ENCODE peak calls at places on chromosomes 13 and 19, in seven cellular contexts. R is astrocyte, W is transverse colon, S is tibial nerve, O is mammary epithelial cell, M is heart left ventricle, B is upper lobe of left lung. F is an unnamed sample.
A peak's percentile ranks its signal among the peaks of the same experiment; 100 is the strongest.

GRCh38 chr13:97512732-97513131 is 78.8 kb downstream of the RAP2A start:
- DNase-seq in B (no peak), M (no peak), S (no peak), R (no peak), W (no peak), O (no peak), F (no peak)

GRCh38 chr19:10111405-10111811 is at the start of gene P2RY11:
- DNase-seq in O (no peak), W (peak; percentile 49), M (no peak), S (no peak), R (no peak), B (no peak), F (no peak)

GRCh38 chr13:33250594-33250993 is 35.0 kb downstream of the STARD13 start:
- DNase-seq in R (no peak), B (no peak), O (no peak), M (no peak), S (no peak), W (no peak), F (no peak)

GRCh38 chr13:113061271-113061625 is 44.3 kb upstream of the F7 start:
- DNase-seq in W (no peak), B (no peak), M (no peak), S (no peak), O (no peak), R (no peak), F (no peak)

GRCh38 chr19:18475762-18476331 is 37.9 kb upstream of the ISYNA1 start:
- DNase-seq in O (no peak), M (no peak), S (no peak), B (no peak), W (no peak), R (no peak), F (no peak)

GRCh38 chr13:41916173-41916954 is 44.5 kb downstream of the VWA8 start:
- DNase-seq in B (no peak), S (no peak), M (no peak), R (peak; percentile 90), W (no peak), O (peak; percentile 82), F (no peak)

GRCh38 chr13:110398564-110399507 is 91.8 kb downstream of the COL4A2 start:
- DNase-seq in S (no peak), R (peak; percentile 93), W (no peak), M (no peak), B (no peak), O (no peak), F (no peak)

GRCh38 chr13:75705395-75705794 is 69.3 kb downstream of the LMO7 start:
- DNase-seq in W (no peak), B (no peak), M (no peak), S (no peak), R (peak; percentile 93), O (peak; percentile 92), F (no peak)

GRCh38 chr13:113216165-113217056 is 7.0 kb downstream of the CUL4A start:
- DNase-seq in W (peak; percentile 26), R (peak; percentile 78), O (peak; percentile 72), S (no peak), B (peak; percentile 89), M (peak; percentile 47), F (no peak)

GRCh38 chr19:49210108-49210900 is 52.7 kb downstream of the TRPM4 start:
- DNase-seq in O (no peak), M (no peak), W (peak; percentile 42), B (no peak), S (peak; percentile 23), R (no peak), F (no peak)

GRCh38 chr13:110946171-110946570 is 31.3 kb upstream of the ANKRD10 start:
- DNase-seq in W (no peak), M (no peak), O (no peak), B (no peak), S (no peak), R (no peak), F (no peak)

GRCh38 chr13:72535076-72535475 is 192.4 kb downstream of the MZT1 start:
- DNase-seq in M (no peak), B (no peak), S (no peak), O (no peak), W (no peak), R (no peak), F (no peak)

GRCh38 chr19:1465191-1466016 is 13.6 kb downstream of the C19orf25 start:
- DNase-seq in O (peak; percentile 52), S (no peak), B (peak; percentile 39), W (peak; percentile 45), M (no peak), R (no peak), F (no peak)
- H3K27me3 ChIP-seq in O (peaks cover 25% of the 10 kb centered on the region), S (no peaks in the 10 kb centered on the region), B (peaks cover 34% of the 10 kb centered on the region), W (peaks cover 59% of the 10 kb centered on the region), M (peaks cover 29% of the 10 kb centered on the region), R (no peaks in the 10 kb centered on the region), F (peaks cover 45% of the 10 kb centered on the region)

DNA sequence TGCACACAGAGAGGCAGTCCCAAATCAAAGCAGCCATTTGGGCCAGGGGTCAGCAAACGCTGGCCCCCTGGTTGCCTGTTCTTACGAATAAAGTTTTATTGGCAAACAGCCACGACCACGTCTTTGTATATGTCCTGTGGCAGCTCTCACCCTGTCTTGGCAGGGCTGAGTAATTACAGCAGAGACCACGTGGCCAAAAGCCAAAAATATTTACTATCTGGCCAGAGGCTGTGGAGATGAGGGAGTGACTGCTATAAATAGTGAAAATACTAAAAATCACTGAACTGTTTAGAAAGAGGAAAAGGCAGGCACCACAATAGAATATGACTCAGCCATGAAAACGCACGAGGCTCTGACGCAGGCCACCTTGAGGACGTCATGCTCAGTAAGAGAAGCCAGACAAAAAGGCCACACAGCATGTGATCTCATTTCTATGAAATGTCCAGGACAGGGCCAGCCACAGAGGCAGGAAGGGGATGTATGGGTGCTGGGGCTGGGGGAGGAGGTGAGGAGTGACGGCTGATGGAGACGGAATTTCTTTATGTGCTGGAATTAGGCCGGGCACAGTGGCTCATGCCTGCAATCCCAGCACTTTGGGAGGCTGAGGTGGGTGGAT is 29.4 kb downstream of the SMIM24 start:
- DNase-seq in R (peak; percentile 100), W (peak; percentile 61), O (peak; percentile 97), M (peak; percentile 77), B (peak; percentile 77), S (peak; percentile 52), F (peak; percentile 81)
- H3K27ac ChIP-seq in R (peak overlapping the region; percentile 93), W (peak overlapping the region; percentile 70), O (peak overlapping the region; percentile 58), M (peak overlapping the region; percentile 86), B (peak overlapping the region; percentile 75), S (peak overlapping the region; percentile 83), F (peak overlapping the region; percentile 58)

GRCh38 chr19:28446511-28446910 is 766.4 kb downstream of the UQCRFS1 start:
- DNase-seq in S (no peak), W (no peak), R (no peak), O (no peak), B (no peak), M (no peak), F (no peak)
- H3K4me3 ChIP-seq in S (no peak overlapping the region), W (no peak overlapping the region), R (no peak overlapping the region), O (no peak overlapping the region), B (no peak overlapping the region), M (no peak overlapping the region), F (no peak overlapping the region)

GRCh38 chr19:47713046-47714021 is at the start of gene EHD2:
- DNase-seq in W (peak; percentile 50), B (peak; percentile 69), S (peak; percentile 54), M (peak; percentile 81), R (peak; percentile 45), O (peak; percentile 68), F (no peak)
- H3K27me3 ChIP-seq in W (peaks cover 28% of the 10 kb centered on the region), B (no peaks in the 10 kb centered on the region), S (no peaks in the 10 kb centered on the region), M (no peaks in the 10 kb centered on the region), R (no peaks in the 10 kb centered on the region), O (no peaks in the 10 kb centered on the region), F (no peaks in the 10 kb centered on the region)

GRCh38 chr19:41869374-41869955 is 7.6 kb upstream of the CD79A start:
- DNase-seq in O (no peak), B (no peak), R (no peak), W (no peak), S (no peak), M (no peak), F (no peak)

GRCh38 chr19:41872384-41872774 is 4.7 kb upstream of the CD79A start:
- DNase-seq in B (no peak), O (no peak), S (no peak), W (no peak), M (no peak), R (no peak), F (no peak)

GRCh38 chr19:41871573-41872383 is 5.3 kb upstream of the CD79A start:
- DNase-seq in S (no peak), B (peak; percentile 42), W (peak; percentile 78), M (peak; percentile 45), R (no peak), O (no peak), F (no peak)

GRCh38 chr19:41868989-41869300 is 8.1 kb upstream of the CD79A start:
- DNase-seq in B (no peak), W (no peak), S (no peak), M (no peak), R (no peak), O (no peak), F (no peak)

DNA sequence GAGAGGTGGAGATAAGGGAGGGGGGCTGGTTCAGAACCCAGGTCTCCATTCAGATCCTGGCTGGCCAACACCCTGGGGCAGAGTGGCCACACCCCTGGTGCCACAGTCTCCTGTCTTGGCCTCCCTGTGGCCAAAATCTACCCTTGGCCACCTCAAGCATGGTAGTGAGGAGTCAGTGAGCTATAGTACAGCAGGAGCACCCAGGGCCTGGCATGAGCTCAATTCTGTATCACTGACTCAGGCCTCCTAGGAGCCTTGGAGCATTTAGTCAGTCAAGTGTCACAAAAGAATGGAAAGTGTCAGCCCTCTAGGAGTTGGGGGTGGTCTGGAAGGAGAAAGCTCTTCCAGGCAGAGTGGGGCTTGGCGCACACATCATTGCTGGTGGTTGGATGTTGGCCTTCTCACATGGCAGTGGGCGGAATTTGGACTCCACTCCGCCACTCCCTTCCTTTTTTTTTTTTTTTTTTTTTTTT is 6.6 kb upstream of the CD79A start:
- DNase-seq in S (no peak), B (no peak), W (no peak), M (no peak), O (no peak), R (peak; percentile 70), F (no peak)
- H3K27ac ChIP-seq in S (no peak overlapping the region), B (no peak overlapping the region), W (peak overlapping the region; percentile 55), M (peak overlapping the region; percentile 55), O (no peak overlapping the region), R (no peak overlapping the region), F (peak overlapping the region; percentile 12)

GRCh38 chr13:51803018-51803417 is 945 bp downstream of the DHRS12 start:
- DNase-seq in R (no peak), B (no peak), M (no peak), W (no peak), O (no peak), S (no peak), F (no peak)
- H3K4me3 ChIP-seq in R (peak overlapping the region; percentile 73), B (peak overlapping the region; percentile 78), M (peak overlapping the region; percentile 70), W (peak overlapping the region; percentile 74), O (peak overlapping the region; percentile 73), S (peak overlapping the region; percentile 71), F (peak overlapping the region; percentile 93)